ENCODE peak calls at places on chromosomes 4 and X, in six cellular contexts. X is hepatocyte, H is pancreas, C is IMR-90, T is mesenchymal stem cell, Z is body of pancreas. V is an unnamed sample.
A peak's percentile ranks its signal among the peaks of the same experiment; 100 is the strongest.

GRCh38 chr4:169050308-169050707 is 40.3 kb upstream of the CBR4 start:
- DNase-seq in C (no peak), X (no peak), T (no peak), Z (no peak), H (no peak), V (no peak)

GRCh38 chr4:61556277-61556676 is 356.2 kb downstream of the ADGRL3 start:
- DNase-seq in C (no peak), H (no peak), T (no peak), Z (no peak), X (peak; percentile 71), V (no peak)

GRCh38 chrX:47384502-47384901 is 14.1 kb downstream of the ZNF157 start:
- DNase-seq in C (peak; percentile 57), H (peak; percentile 57), X (peak; percentile 78), T (peak; percentile 52), Z (peak; percentile 69), V (peak; percentile 78)

GRCh38 chr4:149279790-149280189 is 535.9 kb downstream of the IQCM start:
- DNase-seq in T (no peak), X (no peak), C (no peak), Z (no peak), H (no peak), V (no peak)

GRCh38 chr4:148693913-148694649 is 251.9 kb upstream of the NR3C2 start:
- DNase-seq in H (no peak), C (no peak), T (no peak), X (no peak), Z (no peak), V (no peak)

GRCh38 chrX:43969504-43970501 is 3.4 kb downstream of the NDP start:
- DNase-seq in T (peak; percentile 23), H (no peak), X (no peak), C (peak; percentile 56), Z (no peak), V (peak; percentile 4)

GRCh38 chr4:172202480-172203076 is 389.4 kb downstream of the GALNTL6 start:
- DNase-seq in H (no peak), X (peak; percentile 47), T (peak; percentile 55), C (peak; percentile 18), Z (no peak), V (peak; percentile 76)

GRCh38 chrX:153573999-153574398 is 24.9 kb downstream of the CCNQ start:
- DNase-seq in T (no peak), X (no peak), H (no peak), C (no peak), Z (no peak), V (no peak)

GRCh38 chr4:86946868-86947493 is 12.2 kb downstream of the AFF1 start:
- DNase-seq in Z (no peak), X (no peak), C (no peak), T (no peak), H (no peak), V (no peak)
- H3K4me1 ChIP-seq in Z (peaks cover 35% of the 10 kb centered on the region), X (peaks cover 9% of the 10 kb centered on the region), C (peaks cover 21% of the 10 kb centered on the region), T (no peaks in the 10 kb centered on the region), H (peaks cover 16% of the 10 kb centered on the region), V (peaks cover 20% of the 10 kb centered on the region)

DNA sequence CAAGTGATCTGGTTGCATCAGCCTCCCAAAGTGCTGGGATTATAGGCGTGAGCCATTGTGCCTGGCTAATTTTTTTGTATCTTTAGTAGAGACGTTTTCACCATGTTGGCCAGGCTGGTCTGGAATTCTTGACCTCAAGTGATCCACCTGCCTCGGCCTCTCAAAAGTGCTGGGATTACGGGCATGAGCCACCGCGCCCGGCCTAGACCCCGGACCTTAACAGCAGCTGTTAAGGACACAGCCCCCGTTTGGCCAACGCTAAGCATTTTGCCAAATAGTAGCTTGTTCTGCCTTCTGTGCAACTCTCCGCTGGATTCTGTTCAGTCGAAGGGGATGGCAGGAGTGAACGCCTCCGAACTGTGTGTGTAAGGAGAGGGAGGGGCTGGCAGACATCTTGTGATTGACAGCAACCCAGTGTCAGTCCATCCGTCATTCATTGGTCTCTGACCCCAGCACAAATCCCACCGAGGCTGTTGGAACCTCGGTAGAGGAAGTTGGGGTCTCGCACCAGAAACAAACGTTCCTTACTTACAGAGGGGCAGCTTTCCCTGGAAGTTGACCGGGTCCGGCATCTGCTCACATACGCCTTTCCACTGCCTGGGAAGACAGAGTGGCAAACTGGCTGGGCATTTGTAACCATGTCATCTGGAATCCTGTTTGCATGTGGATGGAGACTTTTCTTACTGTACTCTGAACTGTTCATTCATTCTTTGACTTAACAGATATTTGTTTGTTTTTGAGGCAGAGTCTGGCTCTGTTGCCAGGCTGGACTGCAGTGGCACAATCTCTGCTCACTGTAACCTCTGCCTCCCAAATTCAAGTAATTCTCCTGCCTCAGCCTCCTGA is 69.4 kb downstream of the TRAPPC11 start:
- DNase-seq in H (no peak), Z (no peak), X (no peak), T (no peak), C (no peak), V (no peak)
- H3K4me1 ChIP-seq in H (no peaks in the 10 kb centered on the region), Z (peaks cover 6% of the 10 kb centered on the region), X (no peaks in the 10 kb centered on the region), T (peaks cover 4% of the 10 kb centered on the region), C (no peaks in the 10 kb centered on the region), V (no peaks in the 10 kb centered on the region)

GRCh38 chr4:15400276-15400675 is 27.6 kb upstream of the C1QTNF7 start:
- DNase-seq in Z (no peak), H (no peak), X (no peak), C (no peak), T (no peak), V (peak; percentile 54)
- H3K4me1 ChIP-seq in Z (no peaks in the 10 kb centered on the region), H (no peaks in the 10 kb centered on the region), X (peaks cover 14% of the 10 kb centered on the region), C (peaks cover 22% of the 10 kb centered on the region), T (peaks cover 3% of the 10 kb centered on the region), V (peaks cover 32% of the 10 kb centered on the region)

GRCh38 chr4:38076153-38076669 is 116.0 kb downstream of the PTTG2 start:
- DNase-seq in T (no peak), Z (no peak), C (no peak), X (no peak), H (no peak), V (no peak)

GRCh38 chr4:38080061-38080531 is 119.9 kb downstream of the PTTG2 start:
- DNase-seq in Z (no peak), H (no peak), C (no peak), X (no peak), T (no peak), V (no peak)

GRCh38 chr4:38080575-38080974 is 120.4 kb downstream of the PTTG2 start:
- DNase-seq in X (no peak), T (no peak), Z (no peak), H (no peak), C (no peak), V (no peak)

GRCh38 chr4:38077791-38078489 is 117.7 kb downstream of the PTTG2 start:
- DNase-seq in C (no peak), X (no peak), Z (no peak), T (no peak), H (no peak), V (no peak)

DNA sequence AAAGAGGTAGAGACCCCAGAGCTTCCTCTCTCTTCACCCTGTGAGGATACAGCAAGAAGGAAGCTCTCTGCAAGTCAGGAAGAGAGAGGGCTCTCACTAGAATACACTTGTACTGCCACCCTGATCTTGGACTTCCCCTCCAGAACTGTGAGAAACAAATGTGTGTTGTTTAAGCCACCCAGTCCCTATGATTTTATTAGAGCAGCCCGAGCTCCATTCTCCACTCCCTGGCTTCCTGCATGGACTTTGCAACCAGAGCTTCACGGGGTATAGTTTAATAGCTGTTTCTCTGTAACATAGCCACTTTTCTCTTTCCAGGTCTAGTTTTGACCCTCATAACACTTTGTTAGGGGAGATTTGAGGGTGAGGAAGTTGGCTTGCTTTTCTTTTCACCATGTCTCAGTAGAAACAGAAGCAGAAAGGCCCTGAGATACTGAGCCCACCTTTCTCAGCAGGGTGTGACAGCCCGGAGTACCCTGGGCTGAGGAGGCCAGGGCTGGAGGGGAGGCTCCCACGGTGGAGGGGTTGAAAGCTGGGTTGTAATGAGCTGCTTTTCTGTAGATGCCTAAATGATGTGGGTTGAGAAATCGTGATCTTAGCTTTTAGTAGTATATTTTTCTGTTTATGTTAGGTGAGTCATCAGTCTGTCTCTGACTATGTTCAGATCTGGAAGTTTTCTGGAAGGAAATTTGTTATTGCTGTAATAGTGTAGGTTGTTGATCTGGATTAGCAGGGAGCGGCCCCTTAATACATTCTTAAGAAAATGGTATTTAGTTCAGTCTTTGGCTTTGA is 118.6 kb downstream of the PTTG2 start:
- DNase-seq in T (peak; percentile 94), H (no peak), C (peak; percentile 94), Z (no peak), X (peak; percentile 54), V (peak; percentile 92)
- H3K4me1 ChIP-seq in T (peaks cover 12% of the 10 kb centered on the region), H (no peaks in the 10 kb centered on the region), C (peaks cover 38% of the 10 kb centered on the region), Z (peaks cover 5% of the 10 kb centered on the region), X (peaks cover 43% of the 10 kb centered on the region), V (peaks cover 47% of the 10 kb centered on the region)

DNA sequence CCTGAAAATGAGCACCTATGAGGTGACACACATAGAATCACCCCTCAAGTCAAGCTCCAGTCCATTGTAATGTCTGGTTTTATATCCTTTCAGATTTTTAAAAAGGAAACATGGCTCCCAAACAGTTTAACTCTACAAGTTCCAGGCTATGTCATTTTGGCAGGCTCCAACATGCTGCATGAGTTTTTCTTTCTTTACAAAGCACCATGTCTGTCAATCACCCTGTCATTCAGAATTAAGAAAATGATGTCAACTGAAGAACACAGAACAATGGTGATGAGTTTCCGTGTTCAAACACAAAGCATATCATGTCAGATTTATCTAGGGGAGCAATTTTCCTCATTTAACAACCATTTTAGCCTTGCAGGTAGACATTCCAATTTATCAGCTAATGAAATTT is 106.5 kb downstream of the AMMECR1 start:
- DNase-seq in H (no peak), Z (no peak), X (no peak), C (no peak), T (no peak), V (no peak)
- H3K4me1 ChIP-seq in H (no peaks in the 10 kb centered on the region), Z (no peaks in the 10 kb centered on the region), X (peaks cover 3% of the 10 kb centered on the region), C (peaks cover 7% of the 10 kb centered on the region), T (no peaks in the 10 kb centered on the region), V (no peaks in the 10 kb centered on the region)

GRCh38 chr4:138099385-138099784 is 142.8 kb downstream of the SLC7A11 start:
- DNase-seq in Z (no peak), T (no peak), C (no peak), H (no peak), X (no peak), V (no peak)

GRCh38 chr4:138103597-138104461 is 138.3 kb downstream of the SLC7A11 start:
- DNase-seq in C (no peak), H (no peak), X (no peak), T (no peak), Z (no peak), V (no peak)

GRCh38 chr4:138095378-138095777 is 146.8 kb downstream of the SLC7A11 start:
- DNase-seq in T (no peak), C (no peak), X (no peak), Z (no peak), H (no peak), V (no peak)

GRCh38 chr4:138096384-138097062 is 145.6 kb downstream of the SLC7A11 start:
- DNase-seq in C (no peak), H (no peak), X (no peak), Z (no peak), T (no peak), V (no peak)

GRCh38 chr4:138097912-138098600 is 144.1 kb downstream of the SLC7A11 start:
- DNase-seq in Z (no peak), H (no peak), C (no peak), T (no peak), X (no peak), V (no peak)
- H3K4me1 ChIP-seq in Z (peaks cover 1% of the 10 kb centered on the region), H (peaks cover 4% of the 10 kb centered on the region), C (no peaks in the 10 kb centered on the region), T (no peaks in the 10 kb centered on the region), X (peaks cover 5% of the 10 kb centered on the region), V (no peaks in the 10 kb centered on the region)

V was measured in adipocyte.